ENCODE peak calls at places on chromosome 17, in seven cellular contexts. One of them, this sample, is unnamed.

GRCh38 chr17:40063034-40063765 is 435 bp downstream of the THRA start:
- DNase-seq in H9: peak
- DNase-seq in mesendoderm: peak
- DNase-seq in neuronal stem cell: no peak
- DNase-seq in IMR-90: no peak
- DNase-seq in H1: peak
- DNase-seq in trophoblast cell: no peak
- DNase-seq in this sample: peak

GRCh38 chr17:3695723-3696411 is at the start of gene P2RX5:
- DNase-seq in H9: peak
- DNase-seq in mesendoderm: peak
- DNase-seq in neuronal stem cell: peak
- DNase-seq in IMR-90: no peak
- DNase-seq in H1: peak
- DNase-seq in trophoblast cell: no peak
- DNase-seq in this sample: peak

GRCh38 chr17:11150946-11151345 is 90.1 kb upstream of the SHISA6 start:
- DNase-seq in H9: no peak
- DNase-seq in mesendoderm: no peak
- DNase-seq in neuronal stem cell: no peak
- DNase-seq in IMR-90: no peak
- DNase-seq in H1: no peak
- DNase-seq in trophoblast cell: no peak
- DNase-seq in this sample: no peak

GRCh38 chr17:13563916-13564315 is 37.8 kb downstream of the HS3ST3A1 start:
- DNase-seq in H9: no peak
- DNase-seq in mesendoderm: no peak
- DNase-seq in neuronal stem cell: no peak
- DNase-seq in IMR-90: no peak
- DNase-seq in H1: no peak
- DNase-seq in trophoblast cell: no peak
- DNase-seq in this sample: no peak

GRCh38 chr17:70109497-70109896 is 34.5 kb downstream of the KCNJ16 start:
- DNase-seq in H9: no peak
- DNase-seq in mesendoderm: no peak
- DNase-seq in neuronal stem cell: no peak
- DNase-seq in IMR-90: no peak
- DNase-seq in H1: no peak
- DNase-seq in trophoblast cell: no peak
- DNase-seq in this sample: no peak

GRCh38 chr17:43211480-43212402 is at the start of gene TMEM106A:
- DNase-seq in H9: peak
- DNase-seq in mesendoderm: peak
- DNase-seq in neuronal stem cell: peak
- DNase-seq in IMR-90: peak
- DNase-seq in H1: peak
- DNase-seq in trophoblast cell: peak
- DNase-seq in this sample: peak

GRCh38 chr17:7700510-7700909 is 4.5 kb upstream of the EFNB3 start:
- DNase-seq in H9: no peak
- DNase-seq in mesendoderm: no peak
- DNase-seq in neuronal stem cell: no peak
- DNase-seq in IMR-90: no peak
- DNase-seq in H1: no peak
- DNase-seq in trophoblast cell: no peak
- DNase-seq in this sample: no peak

GRCh38 chr17:65371702-65372101 is 189.7 kb downstream of the AXIN2 start:
- DNase-seq in H9: no peak
- DNase-seq in mesendoderm: no peak
- DNase-seq in neuronal stem cell: no peak
- DNase-seq in IMR-90: no peak
- DNase-seq in H1: no peak
- DNase-seq in trophoblast cell: no peak
- DNase-seq in this sample: no peak

GRCh38 chr17:57432507-57433277 is 176.4 kb downstream of the MSI2 start:
- DNase-seq in H9: no peak
- DNase-seq in mesendoderm: peak
- DNase-seq in neuronal stem cell: no peak
- DNase-seq in IMR-90: no peak
- DNase-seq in H1: no peak
- DNase-seq in trophoblast cell: peak
- DNase-seq in this sample: peak

GRCh38 chr17:71412803-71413202 is 708.0 kb upstream of the SOX9 start:
- DNase-seq in H9: no peak
- DNase-seq in mesendoderm: no peak
- DNase-seq in neuronal stem cell: no peak
- DNase-seq in IMR-90: peak
- DNase-seq in H1: no peak
- DNase-seq in trophoblast cell: peak
- DNase-seq in this sample: peak

GRCh38 chr17:65173284-65173793 is 36.2 kb downstream of the RGS9 start:
- DNase-seq in H9: peak
- DNase-seq in mesendoderm: peak
- DNase-seq in neuronal stem cell: no peak
- DNase-seq in IMR-90: peak
- DNase-seq in H1: peak
- DNase-seq in trophoblast cell: no peak
- DNase-seq in this sample: peak

GRCh38 chr17:64540118-64540776 is 33.5 kb downstream of the CEP95 start:
- DNase-seq in H9: no peak
- DNase-seq in mesendoderm: no peak
- DNase-seq in neuronal stem cell: no peak
- DNase-seq in IMR-90: no peak
- DNase-seq in H1: no peak
- DNase-seq in trophoblast cell: peak
- DNase-seq in this sample: no peak

GRCh38 chr17:81734405-81735055 is 22.4 kb downstream of the SLC25A10 start:
- DNase-seq in H9: no peak
- DNase-seq in mesendoderm: no peak
- DNase-seq in neuronal stem cell: no peak
- DNase-seq in IMR-90: no peak
- DNase-seq in H1: no peak
- DNase-seq in trophoblast cell: no peak
- DNase-seq in this sample: no peak

GRCh38 chr17:56601613-56602012 is 8.1 kb downstream of the NOG start:
- DNase-seq in H9: no peak
- DNase-seq in mesendoderm: no peak
- DNase-seq in neuronal stem cell: no peak
- DNase-seq in IMR-90: no peak
- DNase-seq in H1: no peak
- DNase-seq in trophoblast cell: peak
- DNase-seq in this sample: no peak

GRCh38 chr17:35972945-35973332 is 8.4 kb downstream of the CCL16 start:
- DNase-seq in H9: no peak
- DNase-seq in mesendoderm: no peak
- DNase-seq in neuronal stem cell: no peak
- DNase-seq in IMR-90: no peak
- DNase-seq in H1: no peak
- DNase-seq in trophoblast cell: no peak
- DNase-seq in this sample: no peak

GRCh38 chr17:34254146-34254545 is 939 bp upstream of the CCL2 start:
- DNase-seq in H9: no peak
- DNase-seq in mesendoderm: peak
- DNase-seq in neuronal stem cell: no peak
- DNase-seq in IMR-90: peak
- DNase-seq in H1: no peak
- DNase-seq in trophoblast cell: no peak
- DNase-seq in this sample: peak

GRCh38 chr17:70168979-70169706 is at the start of gene KCNJ2:
- DNase-seq in H9: peak
- DNase-seq in mesendoderm: peak
- DNase-seq in neuronal stem cell: peak
- DNase-seq in IMR-90: peak
- DNase-seq in H1: peak
- DNase-seq in trophoblast cell: peak
- DNase-seq in this sample: peak

GRCh38 chr17:2634361-2634960 is 41.0 kb downstream of the PAFAH1B1 start:
- DNase-seq in H9: peak
- DNase-seq in mesendoderm: peak
- DNase-seq in neuronal stem cell: no peak
- DNase-seq in IMR-90: peak
- DNase-seq in H1: no peak
- DNase-seq in trophoblast cell: peak
- DNase-seq in this sample: peak

GRCh38 chr17:32275060-32276042 is 9.7 kb downstream of the RHBDL3 start:
- DNase-seq in H9: peak
- DNase-seq in mesendoderm: peak
- DNase-seq in neuronal stem cell: no peak
- DNase-seq in IMR-90: peak
- DNase-seq in H1: peak
- DNase-seq in trophoblast cell: peak
- DNase-seq in this sample: peak

GRCh38 chr17:4182043-4182442 is 39.0 kb downstream of the CYB5D2 start:
- DNase-seq in H9: no peak
- DNase-seq in mesendoderm: no peak
- DNase-seq in neuronal stem cell: no peak
- DNase-seq in IMR-90: no peak
- DNase-seq in H1: no peak
- DNase-seq in trophoblast cell: no peak
- DNase-seq in this sample: no peak

GRCh38 chr17:16952401-16952800 is 19.5 kb downstream of the TNFRSF13B start:
- DNase-seq in H9: no peak
- DNase-seq in mesendoderm: no peak
- DNase-seq in neuronal stem cell: no peak
- DNase-seq in IMR-90: no peak
- DNase-seq in H1: peak
- DNase-seq in trophoblast cell: no peak
- DNase-seq in this sample: no peak

DNA sequence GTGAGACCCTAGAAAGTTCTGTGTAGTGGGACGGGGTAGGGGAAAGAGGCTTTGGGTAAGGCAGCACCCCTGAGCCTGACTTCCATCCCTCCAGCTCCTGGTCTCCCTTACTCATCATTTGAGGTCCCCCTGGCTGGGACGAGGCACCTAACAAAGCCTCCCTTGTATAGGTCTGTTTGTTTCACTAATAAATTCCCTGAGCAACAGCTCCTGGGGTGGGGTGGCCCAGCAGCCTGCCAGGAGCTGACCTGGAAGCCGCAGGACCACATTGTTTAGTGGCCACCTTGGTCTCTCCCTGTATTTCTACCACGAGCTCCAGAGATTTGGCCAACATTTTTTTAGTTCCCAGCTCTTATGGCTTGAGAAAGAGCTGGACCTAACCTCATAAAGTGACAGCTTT is 7.2 kb downstream of the PRR15L start:
- DNase-seq in H9: no peak
- DNase-seq in mesendoderm: no peak
- DNase-seq in neuronal stem cell: no peak
- DNase-seq in IMR-90: no peak
- DNase-seq in H1: no peak
- DNase-seq in trophoblast cell: no peak
- DNase-seq in this sample: no peak
- H2BK120ac ChIP-seq in H9: no peak
- H2BK120ac ChIP-seq in mesendoderm: no peak
- H2BK120ac ChIP-seq in neuronal stem cell: no peak
- H2BK120ac ChIP-seq in IMR-90: no peak
- H2BK120ac ChIP-seq in H1: no peak
- H2BK120ac ChIP-seq in trophoblast cell: no peak
- H2BK120ac ChIP-seq in this sample: no peak

DNA sequence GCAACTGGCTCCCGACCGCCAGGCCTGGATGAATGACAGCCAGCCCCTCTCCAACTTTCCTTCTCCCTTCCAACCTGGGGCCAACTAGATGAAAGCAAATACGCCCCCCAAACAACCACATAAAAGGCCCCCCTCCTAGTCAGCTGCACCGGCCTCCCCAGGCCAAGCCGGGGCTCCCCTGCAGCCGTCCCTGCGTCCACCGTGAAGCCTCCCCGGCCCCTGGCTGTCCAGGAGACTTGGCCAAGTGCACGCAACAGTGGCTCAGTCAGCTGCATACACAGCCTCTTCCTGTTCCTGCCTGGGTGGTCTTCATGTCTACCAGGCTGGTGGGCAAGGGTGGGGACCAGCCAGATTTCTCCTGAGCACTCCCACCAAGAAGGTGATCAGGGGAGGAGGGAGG is 16.0 kb downstream of the DNAH17 start:
- DNase-seq in H9: no peak
- DNase-seq in mesendoderm: no peak
- DNase-seq in neuronal stem cell: no peak
- DNase-seq in IMR-90: no peak
- DNase-seq in H1: no peak
- DNase-seq in trophoblast cell: no peak
- DNase-seq in this sample: no peak
- H4K8ac ChIP-seq in H9: no peak
- H4K8ac ChIP-seq in mesendoderm: no peak
- H4K8ac ChIP-seq in neuronal stem cell: no peak
- H4K8ac ChIP-seq in IMR-90: no peak
- H4K8ac ChIP-seq in H1: no peak
- H4K8ac ChIP-seq in trophoblast cell: no peak
- H4K8ac ChIP-seq in this sample: no peak

GRCh38 chr17:41340934-41341861 is 9.4 kb downstream of the KRT33A start:
- DNase-seq in H9: no peak
- DNase-seq in mesendoderm: no peak
- DNase-seq in neuronal stem cell: no peak
- DNase-seq in IMR-90: no peak
- DNase-seq in H1: no peak
- DNase-seq in trophoblast cell: no peak
- DNase-seq in this sample: no peak
- H3K9ac ChIP-seq in H9: no peak
- H3K9ac ChIP-seq in mesendoderm: no peak
- H3K9ac ChIP-seq in neuronal stem cell: no peak
- H3K9ac ChIP-seq in IMR-90: no peak
- H3K9ac ChIP-seq in H1: no peak
- H3K9ac ChIP-seq in trophoblast cell: no peak
- H3K9ac ChIP-seq in this sample: no peak

GRCh38 chr17:47806026-47806912 is 15.3 kb downstream of the OSBPL7 start:
- DNase-seq in H9: peak
- DNase-seq in mesendoderm: no peak
- DNase-seq in neuronal stem cell: no peak
- DNase-seq in IMR-90: no peak
- DNase-seq in H1: no peak
- DNase-seq in trophoblast cell: peak
- DNase-seq in this sample: no peak

GRCh38 chr17:47802341-47803022 is 19.1 kb downstream of the OSBPL7 start:
- DNase-seq in H9: peak
- DNase-seq in mesendoderm: peak
- DNase-seq in neuronal stem cell: no peak
- DNase-seq in IMR-90: peak
- DNase-seq in H1: peak
- DNase-seq in trophoblast cell: peak
- DNase-seq in this sample: peak

GRCh38 chr17:47803201-47803600 is 18.4 kb downstream of the OSBPL7 start:
- DNase-seq in H9: no peak
- DNase-seq in mesendoderm: no peak
- DNase-seq in neuronal stem cell: no peak
- DNase-seq in IMR-90: no peak
- DNase-seq in H1: no peak
- DNase-seq in trophoblast cell: no peak
- DNase-seq in this sample: no peak

GRCh38 chr17:47803751-47804150 is 17.8 kb downstream of the OSBPL7 start:
- DNase-seq in H9: no peak
- DNase-seq in mesendoderm: no peak
- DNase-seq in neuronal stem cell: no peak
- DNase-seq in IMR-90: no peak
- DNase-seq in H1: no peak
- DNase-seq in trophoblast cell: no peak
- DNase-seq in this sample: no peak

DNA sequence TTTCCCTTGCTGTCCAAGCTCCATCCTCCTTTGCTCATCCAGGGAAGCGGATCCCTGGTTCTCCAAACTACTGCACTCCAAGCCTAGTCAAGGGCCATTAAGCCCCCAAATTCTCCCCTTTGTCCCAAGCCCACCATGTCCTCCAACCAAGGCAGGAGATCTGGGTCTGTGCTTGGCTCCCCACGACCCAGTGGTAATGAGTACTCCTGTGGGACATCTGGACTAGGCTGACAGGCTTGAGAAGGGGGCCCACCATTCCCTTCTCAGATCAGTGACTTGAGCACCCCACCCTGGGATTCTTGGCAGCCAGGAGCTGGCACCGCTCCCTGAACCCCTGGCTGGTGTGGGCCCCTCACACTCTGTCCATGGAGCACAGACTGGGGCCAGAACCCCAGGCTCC is 17.1 kb downstream of the OSBPL7 start:
- DNase-seq in H9: no peak
- DNase-seq in mesendoderm: no peak
- DNase-seq in neuronal stem cell: no peak
- DNase-seq in IMR-90: no peak
- DNase-seq in H1: no peak
- DNase-seq in trophoblast cell: no peak
- DNase-seq in this sample: no peak
- H2BK120ac ChIP-seq in H9: no peak
- H2BK120ac ChIP-seq in mesendoderm: no peak
- H2BK120ac ChIP-seq in neuronal stem cell: no peak
- H2BK120ac ChIP-seq in IMR-90: no peak
- H2BK120ac ChIP-seq in H1: no peak
- H2BK120ac ChIP-seq in trophoblast cell: no peak
- H2BK120ac ChIP-seq in this sample: no peak